ENCODE peak calls at places on chromosomes 16 and 17, in ten cellular contexts. J is skeletal muscle cell; A is mucosa of gallbladder; O is progenitor cell of endocrine pancreas; B is stimulated activated CD4-positive, alpha-beta T cell treated with anti-CD3 and anti-CD28 coated beads, TNF-alpha, amount 100 ng/mL, for 48 hours; S is SW 1271; C is GDM1; Q is AG20443; Z is NCI-H1092; P is osteoblast. L is an unnamed sample.

GRCh38 chr16:20857281-20857680 is 42.9 kb downstream of the DCUN1D3 start:
- DNase-seq in J (no peak), A (no peak), O (no peak), B (no peak), S (no peak), C (no peak), Q (no peak), Z (no peak), P (no peak), L (no peak)

GRCh38 chr16:27473101-27473900 is 71.3 kb downstream of the IL21R start:
- DNase-seq in J (no peak), A (no peak), O (no peak), B (no peak), S (no peak), C (no peak), Q (no peak), Z (no peak), P (peak), L (no peak)

GRCh38 chr16:11175106-11175795 is 80.8 kb downstream of the SOCS1 start:
- DNase-seq in J (no peak), A (no peak), O (no peak), B (no peak), S (no peak), C (no peak), Q (no peak), Z (no peak), P (peak), L (no peak)

GRCh38 chr17:49505854-49506253 is 10.8 kb downstream of the NGFR start:
- DNase-seq in J (no peak), A (peak), O (no peak), B (no peak), S (no peak), C (no peak), Q (no peak), Z (no peak), P (peak), L (no peak)

GRCh38 chr16:23865853-23866252 is 30.1 kb downstream of the PRKCB start:
- DNase-seq in J (no peak), A (no peak), O (no peak), B (no peak), S (no peak), C (no peak), Q (no peak), Z (no peak), P (no peak), L (no peak)

GRCh38 chr16:4991754-4992153 is 33.6 kb downstream of the SEC14L5 start:
- DNase-seq in J (no peak), A (no peak), O (no peak), B (no peak), S (no peak), C (no peak), Q (no peak), Z (no peak), P (no peak), L (no peak)

GRCh38 chr16:22878955-22879354 is 65.0 kb downstream of the HS3ST2 start:
- DNase-seq in J (no peak), A (no peak), O (no peak), B (no peak), S (no peak), C (no peak), Q (no peak), Z (no peak), P (peak), L (no peak)

GRCh38 chr16:77603656-77604055 is 118.7 kb upstream of the NUDT7 start:
- DNase-seq in J (no peak), A (no peak), O (no peak), B (no peak), S (no peak), C (no peak), Q (no peak), Z (no peak), P (no peak), L (no peak)

GRCh38 chr17:40129498-40129897 is 7.7 kb downstream of the MSL1 start:
- DNase-seq in J (no peak), A (no peak), O (no peak), B (no peak), S (no peak), C (no peak), Q (no peak), Z (no peak), P (no peak), L (no peak)

GRCh38 chr16:31467151-31467550 is 4.8 kb upstream of the TGFB1I1 start:
- DNase-seq in J (no peak), A (no peak), O (no peak), B (no peak), S (no peak), C (peak), Q (no peak), Z (no peak), P (peak), L (no peak)

GRCh38 chr17:75875940-75876189 is 2.5 kb downstream of the TRIM47 start:
- DNase-seq in J (no peak), A (no peak), O (no peak), B (no peak), S (no peak), C (no peak), Q (no peak), Z (no peak), P (no peak), L (no peak)

GRCh38 chr17:75130059-75130631 is 1.4 kb downstream of the NT5C start:
- DNase-seq in J (no peak), A (no peak), O (no peak), B (no peak), S (no peak), C (no peak), Q (no peak), Z (no peak), P (peak), L (no peak)

GRCh38 chr17:65173284-65173793 is 36.2 kb downstream of the RGS9 start:
- DNase-seq in J (peak), A (peak), O (no peak), B (peak), S (no peak), C (peak), Q (peak), Z (peak), P (no peak), L (peak)

GRCh38 chr16:88976359-88977027 is 514 bp downstream of the CBFA2T3 start:
- DNase-seq in J (no peak), A (no peak), O (no peak), B (no peak), S (no peak), C (no peak), Q (no peak), Z (no peak), P (no peak), L (no peak)

L was measured in NCI-H345.